ENCODE peak calls at places on chromosomes 1 and 21, in five cellular contexts. One of them, this sample, is unnamed.

GRCh38 chr1:167776151-167776550 is 54.4 kb downstream of the MPZL1 start:
- DNase-seq in effector memory CD8-positive, alpha-beta T cell: no peak
- DNase-seq in cardiac muscle cell: peak; percentile 45
- DNase-seq in stimulated activated CD4-positive, alpha-beta T cell treated with anti-CD3 and anti-CD28 coated beads, Interleukin-4, amount 100 ng/mL, for 48 hours: no peak
- DNase-seq in brain microvascular endothelial cell: no peak
- DNase-seq in this sample: no peak

GRCh38 chr1:223714849-223715709 is 2.7 kb downstream of the CAPN2 start:
- DNase-seq in brain microvascular endothelial cell: peak; percentile 89
- DNase-seq in cardiac muscle cell: peak; percentile 88
- DNase-seq in stimulated activated CD4-positive, alpha-beta T cell treated with anti-CD3 and anti-CD28 coated beads, Interleukin-4, amount 100 ng/mL, for 48 hours: no peak
- DNase-seq in effector memory CD8-positive, alpha-beta T cell: no peak
- DNase-seq in this sample: no peak

GRCh38 chr1:94115254-94115899 is 5.6 kb downstream of the ABCA4 start:
- DNase-seq in effector memory CD8-positive, alpha-beta T cell: no peak
- DNase-seq in stimulated activated CD4-positive, alpha-beta T cell treated with anti-CD3 and anti-CD28 coated beads, Interleukin-4, amount 100 ng/mL, for 48 hours: no peak
- DNase-seq in brain microvascular endothelial cell: no peak
- DNase-seq in cardiac muscle cell: no peak
- DNase-seq in this sample: no peak

GRCh38 chr1:248576219-248576980 is 1.8 kb upstream of the OR2T34 start:
- DNase-seq in stimulated activated CD4-positive, alpha-beta T cell treated with anti-CD3 and anti-CD28 coated beads, Interleukin-4, amount 100 ng/mL, for 48 hours: no peak
- DNase-seq in brain microvascular endothelial cell: no peak
- DNase-seq in cardiac muscle cell: no peak
- DNase-seq in effector memory CD8-positive, alpha-beta T cell: no peak
- DNase-seq in this sample: no peak

GRCh38 chr1:24938276-24938675 is 8.2 kb upstream of the RUNX3 start:
- DNase-seq in stimulated activated CD4-positive, alpha-beta T cell treated with anti-CD3 and anti-CD28 coated beads, Interleukin-4, amount 100 ng/mL, for 48 hours: no peak
- DNase-seq in brain microvascular endothelial cell: no peak
- DNase-seq in cardiac muscle cell: no peak
- DNase-seq in effector memory CD8-positive, alpha-beta T cell: no peak
- DNase-seq in this sample: no peak

GRCh38 chr1:216560527-216560926 is 137.3 kb upstream of the USH2A start:
- DNase-seq in effector memory CD8-positive, alpha-beta T cell: no peak
- DNase-seq in stimulated activated CD4-positive, alpha-beta T cell treated with anti-CD3 and anti-CD28 coated beads, Interleukin-4, amount 100 ng/mL, for 48 hours: no peak
- DNase-seq in brain microvascular endothelial cell: no peak
- DNase-seq in cardiac muscle cell: no peak
- DNase-seq in this sample: no peak

GRCh38 chr1:212432163-212432705 is 486 bp upstream of the NENF start:
- DNase-seq in stimulated activated CD4-positive, alpha-beta T cell treated with anti-CD3 and anti-CD28 coated beads, Interleukin-4, amount 100 ng/mL, for 48 hours: no peak
- DNase-seq in cardiac muscle cell: peak; percentile 13
- DNase-seq in brain microvascular endothelial cell: no peak
- DNase-seq in effector memory CD8-positive, alpha-beta T cell: no peak
- DNase-seq in this sample: no peak

GRCh38 chr1:214621178-214621577 is 18.2 kb downstream of the CENPF start:
- DNase-seq in stimulated activated CD4-positive, alpha-beta T cell treated with anti-CD3 and anti-CD28 coated beads, Interleukin-4, amount 100 ng/mL, for 48 hours: no peak
- DNase-seq in cardiac muscle cell: no peak
- DNase-seq in brain microvascular endothelial cell: no peak
- DNase-seq in effector memory CD8-positive, alpha-beta T cell: no peak
- DNase-seq in this sample: no peak

GRCh38 chr1:86389315-86389714 is 6.8 kb downstream of the ODF2L start:
- DNase-seq in effector memory CD8-positive, alpha-beta T cell: no peak
- DNase-seq in cardiac muscle cell: no peak
- DNase-seq in stimulated activated CD4-positive, alpha-beta T cell treated with anti-CD3 and anti-CD28 coated beads, Interleukin-4, amount 100 ng/mL, for 48 hours: no peak
- DNase-seq in brain microvascular endothelial cell: no peak
- DNase-seq in this sample: no peak

GRCh38 chr1:19661721-19662228 is 2.9 kb upstream of the HTR6 start:
- DNase-seq in brain microvascular endothelial cell: peak; percentile 34
- DNase-seq in cardiac muscle cell: peak; percentile 66
- DNase-seq in effector memory CD8-positive, alpha-beta T cell: peak; percentile 46
- DNase-seq in stimulated activated CD4-positive, alpha-beta T cell treated with anti-CD3 and anti-CD28 coated beads, Interleukin-4, amount 100 ng/mL, for 48 hours: no peak
- DNase-seq in this sample: peak; percentile 48

GRCh38 chr21:44865561-44866280 is 7.8 kb downstream of the PTTG1IP start:
- DNase-seq in brain microvascular endothelial cell: no peak
- DNase-seq in effector memory CD8-positive, alpha-beta T cell: no peak
- DNase-seq in stimulated activated CD4-positive, alpha-beta T cell treated with anti-CD3 and anti-CD28 coated beads, Interleukin-4, amount 100 ng/mL, for 48 hours: no peak
- DNase-seq in cardiac muscle cell: peak; percentile 18
- DNase-seq in this sample: peak; percentile 54

GRCh38 chr1:118661769-118662320 is 326.3 kb downstream of the TBX15 start:
- DNase-seq in stimulated activated CD4-positive, alpha-beta T cell treated with anti-CD3 and anti-CD28 coated beads, Interleukin-4, amount 100 ng/mL, for 48 hours: no peak
- DNase-seq in effector memory CD8-positive, alpha-beta T cell: no peak
- DNase-seq in cardiac muscle cell: peak; percentile 2
- DNase-seq in brain microvascular endothelial cell: no peak
- DNase-seq in this sample: no peak

GRCh38 chr1:112737573-112737972 is 22.4 kb upstream of the PPM1J start:
- DNase-seq in brain microvascular endothelial cell: no peak
- DNase-seq in effector memory CD8-positive, alpha-beta T cell: no peak
- DNase-seq in stimulated activated CD4-positive, alpha-beta T cell treated with anti-CD3 and anti-CD28 coated beads, Interleukin-4, amount 100 ng/mL, for 48 hours: no peak
- DNase-seq in cardiac muscle cell: no peak
- DNase-seq in this sample: no peak

GRCh38 chr1:65554829-65555228 is 134.4 kb downstream of the LEPR start:
- DNase-seq in effector memory CD8-positive, alpha-beta T cell: no peak
- DNase-seq in cardiac muscle cell: no peak
- DNase-seq in stimulated activated CD4-positive, alpha-beta T cell treated with anti-CD3 and anti-CD28 coated beads, Interleukin-4, amount 100 ng/mL, for 48 hours: no peak
- DNase-seq in brain microvascular endothelial cell: no peak
- DNase-seq in this sample: no peak

GRCh38 chr1:68321084-68321685 is 88.9 kb upstream of the WLS start:
- DNase-seq in cardiac muscle cell: peak; percentile 76
- DNase-seq in brain microvascular endothelial cell: peak; percentile 57
- DNase-seq in stimulated activated CD4-positive, alpha-beta T cell treated with anti-CD3 and anti-CD28 coated beads, Interleukin-4, amount 100 ng/mL, for 48 hours: no peak
- DNase-seq in effector memory CD8-positive, alpha-beta T cell: no peak
- DNase-seq in this sample: peak; percentile 2

GRCh38 chr1:246790833-246791232 is 66.6 kb downstream of the SCCPDH start:
- DNase-seq in stimulated activated CD4-positive, alpha-beta T cell treated with anti-CD3 and anti-CD28 coated beads, Interleukin-4, amount 100 ng/mL, for 48 hours: no peak
- DNase-seq in cardiac muscle cell: no peak
- DNase-seq in brain microvascular endothelial cell: no peak
- DNase-seq in effector memory CD8-positive, alpha-beta T cell: no peak
- DNase-seq in this sample: no peak

GRCh38 chr1:91783423-91784162 is 102.4 kb downstream of the TGFBR3 start:
- DNase-seq in cardiac muscle cell: peak; percentile 82
- DNase-seq in stimulated activated CD4-positive, alpha-beta T cell treated with anti-CD3 and anti-CD28 coated beads, Interleukin-4, amount 100 ng/mL, for 48 hours: no peak
- DNase-seq in effector memory CD8-positive, alpha-beta T cell: no peak
- DNase-seq in brain microvascular endothelial cell: no peak
- DNase-seq in this sample: no peak

GRCh38 chr1:94438692-94439276 is 20.6 kb downstream of the ABCD3 start:
- DNase-seq in brain microvascular endothelial cell: no peak
- DNase-seq in effector memory CD8-positive, alpha-beta T cell: no peak
- DNase-seq in stimulated activated CD4-positive, alpha-beta T cell treated with anti-CD3 and anti-CD28 coated beads, Interleukin-4, amount 100 ng/mL, for 48 hours: no peak
- DNase-seq in cardiac muscle cell: peak; percentile 43
- DNase-seq in this sample: no peak

GRCh38 chr1:33986389-33987095 is 122.7 kb downstream of the HMGB4 start:
- DNase-seq in effector memory CD8-positive, alpha-beta T cell: no peak
- DNase-seq in cardiac muscle cell: peak; percentile 44
- DNase-seq in stimulated activated CD4-positive, alpha-beta T cell treated with anti-CD3 and anti-CD28 coated beads, Interleukin-4, amount 100 ng/mL, for 48 hours: no peak
- DNase-seq in brain microvascular endothelial cell: no peak
- DNase-seq in this sample: no peak

GRCh38 chr1:63779872-63780271 is 6.1 kb downstream of the ROR1 start:
- DNase-seq in effector memory CD8-positive, alpha-beta T cell: no peak
- DNase-seq in cardiac muscle cell: peak; percentile 62
- DNase-seq in brain microvascular endothelial cell: no peak
- DNase-seq in stimulated activated CD4-positive, alpha-beta T cell treated with anti-CD3 and anti-CD28 coated beads, Interleukin-4, amount 100 ng/mL, for 48 hours: no peak
- DNase-seq in this sample: no peak

GRCh38 chr1:218409946-218410510 is 64.9 kb downstream of the TGFB2 start:
- DNase-seq in brain microvascular endothelial cell: no peak
- DNase-seq in cardiac muscle cell: no peak
- DNase-seq in stimulated activated CD4-positive, alpha-beta T cell treated with anti-CD3 and anti-CD28 coated beads, Interleukin-4, amount 100 ng/mL, for 48 hours: no peak
- DNase-seq in effector memory CD8-positive, alpha-beta T cell: no peak
- DNase-seq in this sample: no peak

GRCh38 chr1:116910379-116911165 is 856 bp downstream of the PTGFRN start:
- DNase-seq in stimulated activated CD4-positive, alpha-beta T cell treated with anti-CD3 and anti-CD28 coated beads, Interleukin-4, amount 100 ng/mL, for 48 hours: peak; percentile 40
- DNase-seq in brain microvascular endothelial cell: no peak
- DNase-seq in cardiac muscle cell: peak; percentile 45
- DNase-seq in effector memory CD8-positive, alpha-beta T cell: peak; percentile 7
- DNase-seq in this sample: peak; percentile 56

GRCh38 chr1:230858918-230859819 is 9.2 kb downstream of the C1orf198 start:
- DNase-seq in cardiac muscle cell: peak; percentile 48
- DNase-seq in effector memory CD8-positive, alpha-beta T cell: no peak
- DNase-seq in brain microvascular endothelial cell: peak; percentile 76
- DNase-seq in stimulated activated CD4-positive, alpha-beta T cell treated with anti-CD3 and anti-CD28 coated beads, Interleukin-4, amount 100 ng/mL, for 48 hours: no peak
- DNase-seq in this sample: no peak

GRCh38 chr21:45897191-45898027 is 84.2 kb upstream of the COL6A1 start:
- DNase-seq in effector memory CD8-positive, alpha-beta T cell: no peak
- DNase-seq in cardiac muscle cell: no peak
- DNase-seq in brain microvascular endothelial cell: no peak
- DNase-seq in stimulated activated CD4-positive, alpha-beta T cell treated with anti-CD3 and anti-CD28 coated beads, Interleukin-4, amount 100 ng/mL, for 48 hours: no peak
- DNase-seq in this sample: no peak

GRCh38 chr1:212152308-212152693 is 116.8 kb downstream of the DTL start:
- DNase-seq in stimulated activated CD4-positive, alpha-beta T cell treated with anti-CD3 and anti-CD28 coated beads, Interleukin-4, amount 100 ng/mL, for 48 hours: no peak
- DNase-seq in brain microvascular endothelial cell: no peak
- DNase-seq in effector memory CD8-positive, alpha-beta T cell: no peak
- DNase-seq in cardiac muscle cell: peak; percentile 37
- DNase-seq in this sample: no peak

GRCh38 chr1:196148367-196148970 is 459.8 kb downstream of the KCNT2 start:
- DNase-seq in stimulated activated CD4-positive, alpha-beta T cell treated with anti-CD3 and anti-CD28 coated beads, Interleukin-4, amount 100 ng/mL, for 48 hours: no peak
- DNase-seq in brain microvascular endothelial cell: no peak
- DNase-seq in cardiac muscle cell: peak; percentile 69
- DNase-seq in effector memory CD8-positive, alpha-beta T cell: no peak
- DNase-seq in this sample: no peak

GRCh38 chr1:39500862-39501389 is 9.5 kb downstream of the BMP8A start:
- DNase-seq in cardiac muscle cell: no peak
- DNase-seq in brain microvascular endothelial cell: no peak
- DNase-seq in stimulated activated CD4-positive, alpha-beta T cell treated with anti-CD3 and anti-CD28 coated beads, Interleukin-4, amount 100 ng/mL, for 48 hours: no peak
- DNase-seq in effector memory CD8-positive, alpha-beta T cell: no peak
- DNase-seq in this sample: no peak

GRCh38 chr1:205535866-205536758 is 31.6 kb downstream of the CDK18 start:
- DNase-seq in effector memory CD8-positive, alpha-beta T cell: no peak
- DNase-seq in stimulated activated CD4-positive, alpha-beta T cell treated with anti-CD3 and anti-CD28 coated beads, Interleukin-4, amount 100 ng/mL, for 48 hours: no peak
- DNase-seq in brain microvascular endothelial cell: no peak
- DNase-seq in cardiac muscle cell: no peak
- DNase-seq in this sample: no peak

GRCh38 chr1:156815851-156816536 is 654 bp downstream of the SH2D2A start:
- DNase-seq in effector memory CD8-positive, alpha-beta T cell: no peak
- DNase-seq in brain microvascular endothelial cell: no peak
- DNase-seq in stimulated activated CD4-positive, alpha-beta T cell treated with anti-CD3 and anti-CD28 coated beads, Interleukin-4, amount 100 ng/mL, for 48 hours: no peak
- DNase-seq in cardiac muscle cell: no peak
- DNase-seq in this sample: no peak

GRCh38 chr1:155261401-155261887 is 716 bp downstream of the SCAMP3 start:
- DNase-seq in stimulated activated CD4-positive, alpha-beta T cell treated with anti-CD3 and anti-CD28 coated beads, Interleukin-4, amount 100 ng/mL, for 48 hours: no peak
- DNase-seq in brain microvascular endothelial cell: no peak
- DNase-seq in cardiac muscle cell: no peak
- DNase-seq in effector memory CD8-positive, alpha-beta T cell: no peak
- DNase-seq in this sample: no peak

This sample was measured in stimulated activated naive CD8-positive, alpha-beta T cell treated with anti-CD3 and anti-CD28 coated beads, Interleukin-15, Interleukin-2, amounts not matched to agents 100 U/mL and 50 U/mL, for 24 hours.